ENCODE peak calls at places on chromosomes 4 and X, in eight cellular contexts. I is HCT116, A is heart left ventricle, V is stomach, Y is suprapubic skin, K is esophagus squamous epithelium, E is spleen, O is Peyer's patch. S is an unnamed sample.

GRCh38 chr4:63717384-63717783 is 691.9 kb downstream of the TECRL start:
- DNase-seq in I (no peak), A (no peak), V (no peak), Y (no peak), K (no peak), E (no peak), O (no peak), S (no peak)

GRCh38 chr4:39044947-39045734 is 12.9 kb upstream of the TMEM156 start:
- DNase-seq in I (no peak), A (no peak), V (peak; percentile 32), Y (no peak), K (no peak), E (peak; percentile 94), O (no peak), S (no peak)

GRCh38 chrX:17374619-17375360 is at the start of gene NHS:
- DNase-seq in I (peak; percentile 61), A (peak; percentile 61), V (peak; percentile 65), Y (peak; percentile 77), K (no peak), E (peak; percentile 71), O (peak; percentile 73), S (peak; percentile 58)

GRCh38 chr4:76691767-76692689 is 205.9 kb downstream of the SOWAHB start:
- DNase-seq in I (no peak), A (no peak), V (no peak), Y (no peak), K (no peak), E (no peak), O (peak; percentile 58), S (no peak)

GRCh38 chr4:70533211-70533610 is 14.8 kb downstream of the AMTN start:
- DNase-seq in I (no peak), A (no peak), V (no peak), Y (no peak), K (no peak), E (no peak), O (no peak), S (no peak)

GRCh38 chrX:3663576-3664290 is 49.7 kb downstream of the PRKX start:
- DNase-seq in I (no peak), A (peak; percentile 16), V (no peak), Y (no peak), K (no peak), E (peak; percentile 81), O (no peak), S (no peak)

GRCh38 chrX:270848-271367 is 10.3 kb upstream of the PLCXD1 start:
- DNase-seq in I (no peak), A (peak; percentile 11), V (peak; percentile 21), Y (peak; percentile 41), K (no peak), E (peak; percentile 79), O (no peak), S (no peak)

GRCh38 chrX:49878128-49878833 is 1.0 kb upstream of the USP27X start:
- DNase-seq in I (no peak), A (no peak), V (no peak), Y (no peak), K (no peak), E (peak; percentile 81), O (no peak), S (no peak)

GRCh38 chrX:75623535-75623934 is 100.7 kb upstream of the ZDHHC15 start:
- DNase-seq in I (no peak), A (no peak), V (no peak), Y (no peak), K (no peak), E (no peak), O (no peak), S (no peak)

GRCh38 chrX:57286507-57287251 is at the start of gene FAAH2:
- DNase-seq in I (peak; percentile 90), A (no peak), V (peak; percentile 77), Y (no peak), K (no peak), E (peak; percentile 66), O (peak; percentile 65), S (peak; percentile 73)

GRCh38 chr4:145279122-145279960 is 99.0 kb upstream of the OTUD4 start:
- DNase-seq in I (no peak), A (no peak), V (no peak), Y (no peak), K (no peak), E (no peak), O (no peak), S (no peak)

GRCh38 chr4:113958766-113959540 is 20.5 kb downstream of the ARSJ start:
- DNase-seq in I (peak; percentile 90), A (no peak), V (no peak), Y (no peak), K (no peak), E (no peak), O (no peak), S (no peak)

GRCh38 chr4:41192136-41192535 is 22.2 kb downstream of the APBB2 start:
- DNase-seq in I (no peak), A (no peak), V (no peak), Y (no peak), K (no peak), E (no peak), O (no peak), S (no peak)

GRCh38 chr4:34181311-34181808 is 2063.0 kb downstream of the ARAP2 start:
- DNase-seq in I (peak; percentile 80), A (no peak), V (no peak), Y (no peak), K (no peak), E (no peak), O (no peak), S (no peak)

GRCh38 chr4:188606635-188607034 is 467.4 kb downstream of the TRIML1 start:
- DNase-seq in I (no peak), A (no peak), V (no peak), Y (no peak), K (no peak), E (no peak), O (no peak), S (no peak)

GRCh38 chr4:27149541-27150212 is 289.0 kb downstream of the STIM2 start:
- DNase-seq in I (no peak), A (no peak), V (no peak), Y (no peak), K (no peak), E (no peak), O (no peak), S (no peak)

GRCh38 chr4:76590847-76591281 is 155.8 kb downstream of the SHROOM3 start:
- DNase-seq in I (no peak), A (no peak), V (no peak), Y (no peak), K (no peak), E (no peak), O (no peak), S (no peak)

GRCh38 chr4:106628616-106629606 is 260.3 kb upstream of the GIMD1 start:
- DNase-seq in I (no peak), A (no peak), V (no peak), Y (no peak), K (no peak), E (no peak), O (no peak), S (no peak)

GRCh38 chrX:151538190-151539122 is 25.0 kb upstream of the PASD1 start:
- DNase-seq in I (no peak), A (no peak), V (no peak), Y (no peak), K (no peak), E (no peak), O (no peak), S (no peak)

GRCh38 chr4:57231781-57232180 is 121.6 kb upstream of the IGFBP7 start:
- DNase-seq in I (no peak), A (no peak), V (no peak), Y (no peak), K (no peak), E (no peak), O (no peak), S (no peak)

GRCh38 chr4:165502919-165503907 is 124.4 kb downstream of the CPE start:
- DNase-seq in I (peak; percentile 4), A (no peak), V (no peak), Y (no peak), K (no peak), E (no peak), O (no peak), S (no peak)

GRCh38 chrX:139691843-139692505 is 16.0 kb downstream of the MCF2 start:
- DNase-seq in I (no peak), A (no peak), V (no peak), Y (no peak), K (no peak), E (peak; percentile 76), O (no peak), S (no peak)

DNA sequence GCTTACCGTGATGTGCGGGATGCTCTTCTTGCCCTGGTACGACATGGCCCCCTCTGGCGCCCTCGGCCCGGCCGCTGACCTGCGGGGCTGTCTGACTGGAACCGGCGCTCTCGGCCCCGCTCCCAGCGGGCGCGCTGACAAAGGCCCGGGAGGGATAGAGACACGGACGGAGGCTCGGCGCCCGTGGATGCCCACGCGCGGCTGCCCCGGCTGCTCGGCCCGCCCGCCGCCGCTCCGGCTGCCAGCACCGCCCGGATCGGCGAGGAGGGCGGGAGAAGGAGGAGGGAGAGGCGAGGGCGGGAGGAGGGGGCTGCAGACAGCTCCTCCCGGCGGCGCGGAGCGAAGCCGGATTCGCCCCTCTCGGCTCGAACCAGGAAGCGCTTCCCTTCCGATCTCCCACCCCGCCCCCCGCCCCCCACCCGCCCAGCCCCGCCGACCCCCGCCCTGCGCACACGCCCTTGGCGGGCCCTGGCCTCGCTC is 4.6 kb downstream of the CRMP1 start:
- DNase-seq in I (no peak), A (peak; percentile 24), V (no peak), Y (no peak), K (no peak), E (no peak), O (no peak), S (no peak)
- H3K27me3 ChIP-seq in I (peaks cover 12% of the 10 kb centered on the region), A (peaks cover 52% of the 10 kb centered on the region), V (peaks cover 65% of the 10 kb centered on the region), Y (peaks cover 83% of the 10 kb centered on the region), K (peaks cover 81% of the 10 kb centered on the region), E (peaks cover 65% of the 10 kb centered on the region), O (peaks cover 36% of the 10 kb centered on the region), S (peaks cover 64% of the 10 kb centered on the region)

GRCh38 chrX:10156199-10157031 is at the start of gene CLCN4:
- DNase-seq in I (peak; percentile 10), A (peak; percentile 65), V (peak; percentile 70), Y (no peak), K (no peak), E (peak; percentile 88), O (no peak), S (no peak)
- TF ChIP-seq POLR2A in I (no peak), A (no peak), V (no peak), Y (no peak), K (no peak), E (no peak), O (no peak), S (no peak)

DNA sequence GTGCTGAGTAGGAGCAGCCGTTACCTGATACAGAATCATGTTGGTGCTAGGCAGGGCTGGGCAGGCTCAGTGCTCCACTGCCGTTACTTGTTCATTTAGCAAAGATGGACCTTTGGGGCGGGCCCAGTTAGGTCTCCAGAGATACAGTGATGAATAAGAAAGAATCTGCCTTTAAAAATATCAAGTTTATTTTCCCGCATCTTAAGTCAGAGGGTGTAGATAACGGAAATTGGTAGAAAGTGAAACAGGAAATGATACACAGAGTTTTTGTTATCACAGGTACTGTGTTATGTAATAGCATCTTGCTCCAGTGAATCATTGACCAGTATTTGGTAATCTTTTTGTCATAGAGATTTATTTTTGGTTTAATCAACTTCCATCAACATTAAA is 5.5 kb downstream of the TMEM131L start:
- DNase-seq in I (no peak), A (no peak), V (no peak), Y (no peak), K (peak; percentile 6), E (no peak), O (no peak), S (no peak)
- H3K27ac ChIP-seq in I (no peak overlapping the region), A (no peak overlapping the region), V (peak overlapping the region; percentile 39), Y (no peak overlapping the region), K (peak overlapping the region; percentile 19), E (peak overlapping the region; percentile 98), O (peak overlapping the region; percentile 98), S (no peak overlapping the region)

GRCh38 chr4:110643096-110643495 is 20.2 kb upstream of the PITX2 start:
- DNase-seq in I (no peak), A (no peak), V (no peak), Y (no peak), K (no peak), E (no peak), O (no peak), S (no peak)
- H3K27me3 ChIP-seq in I (no peaks in the 10 kb centered on the region), A (peaks cover 80% of the 10 kb centered on the region), V (peaks cover 48% of the 10 kb centered on the region), Y (peaks cover 68% of the 10 kb centered on the region), K (peaks cover 93% of the 10 kb centered on the region), E (peaks cover 51% of the 10 kb centered on the region), O (peaks cover 10% of the 10 kb centered on the region), S (peaks cover 64% of the 10 kb centered on the region)